ENCODE peak calls at places on chromosome 16, in five cellular contexts. A is cardiac fibroblast, C is PC-3, J is thoracic aorta, M is upper lobe of right lung. E is an unnamed sample.

GRCh38 chr16:57887711-57888110 is 83.2 kb downstream of the CNGB1 start:
- DNase-seq in A (no peak), C (no peak), J (no peak), M (no peak), E (no peak)

GRCh38 chr16:85037050-85037410 is 9.4 kb downstream of the KIAA0513 start:
- DNase-seq in A (peak), C (peak), J (no peak), M (no peak), E (peak)

GRCh38 chr16:68242926-68243858 is 2.0 kb upstream of the PLA2G15 start:
- DNase-seq in A (no peak), C (no peak), J (no peak), M (no peak), E (no peak)

GRCh38 chr16:70572926-70573270 is 49.3 kb downstream of the SF3B3 start:
- DNase-seq in A (no peak), C (no peak), J (no peak), M (no peak), E (no peak)

GRCh38 chr16:88651276-88651988 is 579 bp upstream of the CYBA start:
- DNase-seq in A (peak), C (no peak), J (no peak), M (peak), E (no peak)

GRCh38 chr16:88593489-88593888 is 23.3 kb downstream of the ZC3H18 start:
- DNase-seq in A (no peak), C (no peak), J (no peak), M (no peak), E (no peak)

GRCh38 chr16:28935924-28936783 is 4.4 kb downstream of the CD19 start:
- DNase-seq in A (peak), C (peak), J (peak), M (peak), E (peak)

GRCh38 chr16:25148568-25149215 is 37.1 kb downstream of the LCMT1 start:
- DNase-seq in A (no peak), C (no peak), J (no peak), M (no peak), E (no peak)

GRCh38 chr16:21166561-21166961 is 8.1 kb downstream of the LDAF1 start:
- DNase-seq in A (no peak), C (peak), J (no peak), M (no peak), E (peak)

GRCh38 chr16:70746040-70746707 is 54.8 kb downstream of the VAC14 start:
- DNase-seq in A (peak), C (peak), J (peak), M (peak), E (peak)

DNA sequence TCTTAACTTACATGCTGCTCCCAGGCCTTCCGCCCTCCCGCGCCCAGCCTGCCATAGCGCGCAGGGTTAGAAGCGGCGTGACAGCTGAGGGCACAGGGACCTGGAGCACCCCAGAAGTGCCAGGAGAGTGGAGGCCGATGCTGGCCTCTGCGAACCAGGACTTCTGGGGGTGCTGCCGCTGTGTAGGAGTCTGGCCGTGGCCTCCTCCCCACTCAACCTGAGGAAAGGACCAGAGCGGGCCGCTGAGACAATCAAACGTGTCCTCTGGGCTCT is 1.9 kb upstream of the TMEM204 start:
- DNase-seq in A (no peak), C (no peak), J (no peak), M (no peak), E (no peak)
- H3K4me3 ChIP-seq in A (no peak), C (no peak), J (no peak), M (peak), E (no peak)

GRCh38 chr16:77781091-77781490 is 7.3 kb upstream of the VAT1L start:
- DNase-seq in A (no peak), C (no peak), J (no peak), M (no peak), E (no peak)

GRCh38 chr16:77784441-77785356 is 3.7 kb upstream of the VAT1L start:
- DNase-seq in A (peak), C (peak), J (no peak), M (no peak), E (no peak)

GRCh38 chr16:77780378-77780837 is 8.0 kb upstream of the VAT1L start:
- DNase-seq in A (peak), C (peak), J (no peak), M (no peak), E (peak)

GRCh38 chr16:77785365-77785764 is 3.0 kb upstream of the VAT1L start:
- DNase-seq in A (no peak), C (no peak), J (no peak), M (no peak), E (no peak)

GRCh38 chr16:77782694-77783093 is 5.7 kb upstream of the VAT1L start:
- DNase-seq in A (peak), C (no peak), J (no peak), M (no peak), E (no peak)
- TF ChIP-seq CTCF in A (no peak), C (no peak), J (no peak), M (peak), E (peak)

DNA sequence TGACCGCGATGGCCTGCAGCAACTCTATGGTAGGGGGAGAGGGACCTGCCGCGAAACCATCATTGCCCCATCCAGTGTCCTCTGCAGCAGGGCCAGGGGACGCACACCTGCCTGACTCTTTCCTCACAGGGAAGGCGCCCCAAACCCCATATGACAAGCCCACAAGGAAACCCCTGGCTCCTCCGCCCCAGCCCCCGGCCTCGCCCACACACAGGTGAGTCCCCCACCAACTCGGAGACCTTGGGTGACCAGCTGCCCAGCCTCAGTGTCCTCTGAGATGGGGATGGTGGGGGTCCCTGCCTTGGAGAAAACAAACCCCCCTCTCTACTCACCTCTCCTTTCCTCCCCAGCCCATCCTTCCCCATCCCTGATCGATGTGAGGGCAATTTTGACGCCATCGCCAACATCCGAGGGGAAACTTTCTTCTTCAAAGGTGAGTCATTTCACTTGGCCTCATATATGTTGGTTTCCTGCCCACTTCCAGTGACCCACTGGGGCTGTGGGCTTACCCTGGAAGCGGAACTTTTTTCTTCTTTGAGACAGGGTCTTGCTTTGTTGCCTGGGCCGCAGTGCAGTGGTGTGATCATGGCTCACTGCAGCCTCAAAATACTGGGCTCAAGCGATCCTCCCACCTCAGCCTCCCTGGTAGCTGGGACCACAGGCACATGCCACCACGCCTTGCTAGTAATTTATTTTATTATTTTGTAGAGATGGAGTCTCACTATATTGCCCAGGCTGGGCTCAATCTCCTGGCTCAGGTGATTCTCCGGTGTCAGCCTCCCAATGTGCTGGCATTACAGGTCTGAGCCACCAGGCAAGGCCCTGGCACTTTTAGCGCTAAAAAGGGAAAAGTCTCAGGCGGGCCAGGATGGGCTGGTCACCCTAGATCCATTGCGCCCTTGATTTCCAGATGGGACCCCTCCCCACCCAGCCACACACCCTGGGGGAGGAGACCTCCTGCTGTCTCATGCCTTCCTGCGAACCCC is 8.0 kb upstream of the IL32 start:
- DNase-seq in A (no peak), C (no peak), J (no peak), M (no peak), E (no peak)
- H3K4me3 ChIP-seq in A (peak), C (peak), J (peak), M (peak), E (no peak)

GRCh38 chr16:1771864-1772361 is 570 bp upstream of the NME3 start:
- DNase-seq in A (no peak), C (no peak), J (no peak), M (no peak), E (no peak)

GRCh38 chr16:1773703-1774455 is 945 bp upstream of the MRPS34 start:
- DNase-seq in A (peak), C (no peak), J (no peak), M (no peak), E (peak)

GRCh38 chr16:1772362-1772907 is at the start of gene EME2:
- DNase-seq in A (peak), C (no peak), J (no peak), M (no peak), E (no peak)

GRCh38 chr16:1774456-1774795 is 1.5 kb upstream of the MRPS34 start:
- DNase-seq in A (no peak), C (no peak), J (no peak), M (no peak), E (no peak)

DNA sequence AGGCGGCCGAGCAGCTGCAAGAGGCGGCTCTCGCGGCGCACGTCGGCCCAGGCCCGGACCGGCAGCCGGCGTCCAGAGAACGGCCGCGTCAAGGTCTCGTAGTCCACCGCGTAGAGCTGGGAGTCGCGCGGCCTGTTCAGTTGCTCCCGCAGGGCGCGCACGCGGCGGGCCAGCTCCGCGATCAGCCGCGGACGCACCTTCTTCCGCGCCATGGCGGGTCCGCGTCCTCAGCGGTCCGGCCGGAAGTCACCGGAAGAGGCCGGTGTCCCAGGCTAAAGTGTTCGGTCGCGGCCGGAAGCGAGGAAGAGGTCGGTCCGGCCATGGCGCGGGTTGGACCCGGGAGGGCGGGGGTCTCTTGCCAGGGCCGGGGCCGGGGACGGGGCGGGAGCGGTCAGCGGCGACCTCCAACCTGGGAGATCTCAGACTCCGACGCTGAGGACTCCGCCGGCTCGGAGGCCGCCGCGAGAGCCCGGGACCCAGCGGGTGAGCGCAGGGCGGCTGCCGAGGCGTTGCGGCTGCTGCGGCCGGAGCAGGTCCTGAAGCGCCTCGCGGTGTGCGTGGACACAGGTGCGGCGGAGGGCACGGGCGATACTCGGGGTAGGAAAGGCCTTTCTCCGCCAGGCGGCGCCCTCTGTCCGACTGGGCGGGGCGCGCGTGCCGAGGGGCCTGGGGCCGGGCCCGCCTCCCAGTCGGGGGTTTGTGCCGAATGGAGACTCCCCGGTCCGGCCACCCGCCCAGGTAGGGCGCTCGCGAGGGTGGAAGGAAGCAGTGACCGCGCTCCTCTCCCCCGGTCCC is at the start of gene MRPS34:
- DNase-seq in A (peak), C (peak), J (no peak), M (peak), E (peak)
- TF ChIP-seq CTCF in A (peak), C (peak), J (peak), M (peak), E (peak)

GRCh38 chr16:15835136-15835878 is 21.5 kb downstream of the MYH11 start:
- DNase-seq in A (no peak), C (no peak), J (no peak), M (no peak), E (no peak)

GRCh38 chr16:15832241-15832640 is 24.6 kb downstream of the MYH11 start:
- DNase-seq in A (no peak), C (no peak), J (no peak), M (no peak), E (no peak)

GRCh38 chr16:15830832-15831451 is 25.9 kb downstream of the MYH11 start:
- DNase-seq in A (no peak), C (no peak), J (no peak), M (peak), E (no peak)

GRCh38 chr16:15836074-15836473 is 20.8 kb downstream of the MYH11 start:
- DNase-seq in A (no peak), C (no peak), J (no peak), M (no peak), E (no peak)

GRCh38 chr16:15833551-15833950 is 23.3 kb downstream of the MYH11 start:
- DNase-seq in A (no peak), C (no peak), J (no peak), M (no peak), E (no peak)
- H3K4me3 ChIP-seq in A (no peak), C (no peak), J (peak), M (no peak), E (no peak)

GRCh38 chr16:4315185-4316102 is at the start of gene GLIS2:
- DNase-seq in A (peak), C (peak), J (no peak), M (peak), E (peak)

GRCh38 chr16:4316103-4316731 is 350 bp downstream of the GLIS2 start:
- DNase-seq in A (peak), C (peak), J (no peak), M (peak), E (peak)

GRCh38 chr16:4316732-4317461 is 1.0 kb downstream of the GLIS2 start:
- DNase-seq in A (peak), C (peak), J (no peak), M (peak), E (peak)

GRCh38 chr16:4313563-4314531 is 2.0 kb upstream of the GLIS2 start:
- DNase-seq in A (peak), C (no peak), J (no peak), M (peak), E (peak)

DNA sequence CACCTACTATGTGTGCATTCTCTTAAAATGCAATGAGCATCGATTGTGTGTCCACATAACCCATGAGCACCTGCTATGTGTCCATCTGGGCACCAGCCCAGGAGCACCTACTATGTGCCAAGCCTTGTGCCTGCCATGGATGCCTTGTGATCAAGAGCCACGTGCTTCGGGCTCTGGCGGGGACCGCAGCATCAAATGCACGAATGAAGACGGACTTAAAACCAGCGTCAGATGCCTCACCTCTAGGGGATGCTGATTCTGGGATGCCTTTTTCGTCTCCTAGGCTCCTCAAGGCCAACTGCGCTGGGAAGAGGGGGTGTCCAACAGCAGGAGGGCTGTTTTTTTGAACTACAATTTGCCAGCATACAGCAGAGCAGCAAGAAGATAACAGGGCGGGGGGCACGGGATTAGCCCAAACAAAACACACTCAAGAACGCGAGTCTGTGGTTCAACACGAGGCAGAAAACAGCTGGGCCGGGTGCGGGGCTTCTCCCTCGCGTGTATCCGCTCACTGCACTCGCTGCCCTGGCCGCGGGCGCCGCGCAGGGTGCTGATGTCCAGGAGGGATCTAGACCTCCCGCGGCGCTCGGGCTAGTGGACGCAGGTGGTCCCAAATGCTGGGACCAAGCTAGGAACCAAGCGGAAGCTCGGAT is 1.2 kb upstream of the GLIS2 start:
- DNase-seq in A (peak), C (peak), J (no peak), M (peak), E (peak)
- TF ChIP-seq CTCF in A (no peak), C (no peak), J (no peak), M (no peak), E (no peak)